ENCODE peak calls at places on chromosome 1, in nine cellular contexts. W is ELF-1; O is hypothalamus; S is NCI-H1092 treated with DMSO at 0.1 percent for 48 hours; J is activated effector memory CD4-positive, alpha-beta T cell treated with Interleukin-2 at 50 U/mL for 16 hours; V is NCI-H2171 treated with DMSO at 0.1 percent for 48 hours; H is tibial artery; K is caudate nucleus; F is Panc1. X is an unnamed sample.

GRCh38 chr1:48498096-48498791 is 26.2 kb upstream of the SPATA6 start:
- DNase-seq in F (peak), W (peak), S (peak), O (peak), H (peak), V (peak), J (peak), K (peak), X (peak)

GRCh38 chr1:1788646-1789431 is 10.6 kb upstream of the NADK start:
- DNase-seq in K (no peak), H (no peak), V (no peak), O (no peak), W (peak), J (no peak), F (no peak), S (no peak), X (no peak)

GRCh38 chr1:63731117-63732043 is 42.4 kb upstream of the ROR1 start:
- DNase-seq in J (no peak), F (peak), V (no peak), W (peak), O (no peak), S (no peak), K (no peak), H (peak), X (no peak)

GRCh38 chr1:153728305-153729066 is 636 bp downstream of the INTS3 start:
- DNase-seq in W (peak), J (no peak), H (peak), V (peak), F (no peak), K (peak), O (peak), S (peak), X (no peak)

GRCh38 chr1:88673446-88673845 is 10.6 kb upstream of the PKN2 start:
- DNase-seq in J (no peak), V (no peak), F (no peak), K (no peak), H (no peak), S (no peak), W (no peak), O (no peak), X (no peak)

GRCh38 chr1:1925437-1926345 is 6.6 kb upstream of the TMEM52 start:
- DNase-seq in V (no peak), S (no peak), K (no peak), J (no peak), H (no peak), W (no peak), O (no peak), F (no peak), X (peak)

GRCh38 chr1:34663031-34663430 is 91.8 kb upstream of the GJB5 start:
- DNase-seq in S (no peak), O (no peak), W (no peak), F (no peak), V (no peak), K (no peak), J (no peak), H (no peak), X (no peak)

GRCh38 chr1:31264790-31265386 is 25.2 kb upstream of the NKAIN1 start:
- DNase-seq in V (peak), W (no peak), O (no peak), S (no peak), H (no peak), J (no peak), K (no peak), F (no peak), X (no peak)

GRCh38 chr1:9680828-9681227 is 29.3 kb downstream of the PIK3CD start:
- DNase-seq in H (no peak), S (no peak), W (no peak), O (no peak), K (no peak), F (no peak), V (no peak), J (no peak), X (no peak)

GRCh38 chr1:225388372-225388771 is 39.5 kb downstream of the LBR start:
- DNase-seq in J (no peak), F (no peak), O (no peak), S (no peak), K (no peak), V (no peak), W (no peak), H (no peak), X (no peak)

GRCh38 chr1:204084247-204084772 is 11.4 kb downstream of the SOX13 start:
- DNase-seq in J (no peak), V (peak), K (peak), H (peak), W (peak), O (peak), S (peak), F (no peak), X (no peak)

GRCh38 chr1:21926814-21927530 is 10.1 kb downstream of the HSPG2 start:
- DNase-seq in J (no peak), H (peak), S (no peak), O (no peak), K (no peak), F (no peak), V (no peak), W (no peak), X (no peak)

GRCh38 chr1:151062738-151063371 is 2.7 kb downstream of the MLLT11 start:
- DNase-seq in J (no peak), F (no peak), K (no peak), S (no peak), V (no peak), O (no peak), W (peak), H (no peak), X (no peak)

GRCh38 chr1:22291926-22292788 is 149.3 kb upstream of the WNT4 start:
- DNase-seq in W (peak), K (no peak), F (no peak), S (peak), O (no peak), H (no peak), V (no peak), J (no peak), X (no peak)

GRCh38 chr1:174497461-174497860 is 49.7 kb downstream of the GPR52 start:
- DNase-seq in H (no peak), K (no peak), V (no peak), F (no peak), O (no peak), S (no peak), J (no peak), W (peak), X (no peak)

GRCh38 chr1:38648417-38648816 is 211.2 kb downstream of the RRAGC start:
- DNase-seq in S (no peak), W (no peak), H (no peak), J (no peak), F (no peak), V (no peak), O (no peak), K (no peak), X (no peak)

GRCh38 chr1:160325252-160325651 is 17.8 kb downstream of the COPA start:
- DNase-seq in O (no peak), S (peak), W (no peak), V (peak), K (no peak), H (no peak), F (no peak), J (no peak), X (no peak)

GRCh38 chr1:67134692-67135091 is at the start of gene C1orf141:
- DNase-seq in J (no peak), F (no peak), S (no peak), K (no peak), V (no peak), H (no peak), O (no peak), W (peak), X (no peak)

GRCh38 chr1:59183918-59184317 is 113.0 kb upstream of the FGGY start:
- DNase-seq in S (no peak), F (no peak), W (no peak), J (no peak), V (no peak), K (no peak), O (no peak), H (no peak), X (no peak)

GRCh38 chr1:156894711-156895407 is 1.3 kb downstream of the PEAR1 start:
- DNase-seq in K (no peak), H (peak), O (no peak), F (no peak), S (no peak), V (no peak), J (no peak), W (peak), X (no peak)

GRCh38 chr1:92623187-92623778 is 136.6 kb upstream of the GFI1 start:
- DNase-seq in H (no peak), V (peak), O (no peak), S (peak), K (no peak), F (no peak), W (no peak), J (no peak), X (no peak)

GRCh38 chr1:29912413-29912812 is 676.1 kb downstream of the PTPRU start:
- DNase-seq in J (no peak), S (peak), V (no peak), O (no peak), H (no peak), W (no peak), K (no peak), F (peak), X (no peak)